ENCODE peak calls at places on chromosomes 11 and 22, in four cellular contexts. One of them, this sample, is unnamed.

GRCh38 chr22:19796169-19796568 is 35.6 kb downstream of the TBX1 start:
- DNase-seq in AG04450: no peak
- DNase-seq in tibial nerve: no peak
- DNase-seq in CD4-positive, alpha-beta T cell: no peak
- DNase-seq in this sample: no peak

GRCh38 chr22:17013396-17014100 is 5.5 kb upstream of the GAB4 start:
- DNase-seq in CD4-positive, alpha-beta T cell: no peak
- DNase-seq in AG04450: no peak
- DNase-seq in tibial nerve: no peak
- DNase-seq in this sample: no peak

GRCh38 chr22:39179401-39179827 is 26.9 kb upstream of the CBX7 start:
- DNase-seq in tibial nerve: no peak
- DNase-seq in AG04450: no peak
- DNase-seq in CD4-positive, alpha-beta T cell: no peak
- DNase-seq in this sample: no peak

GRCh38 chr22:40728731-40729189 is 49.5 kb downstream of the MCHR1 start:
- DNase-seq in tibial nerve: no peak
- DNase-seq in CD4-positive, alpha-beta T cell: peak; percentile 62
- DNase-seq in AG04450: no peak
- DNase-seq in this sample: no peak

GRCh38 chr11:3120071-3120792 is 44.9 kb downstream of the OSBPL5 start:
- DNase-seq in tibial nerve: no peak
- DNase-seq in AG04450: no peak
- DNase-seq in CD4-positive, alpha-beta T cell: no peak
- DNase-seq in this sample: no peak

GRCh38 chr11:100681064-100681502 is 6.0 kb upstream of the ARHGAP42 start:
- DNase-seq in AG04450: no peak
- DNase-seq in tibial nerve: peak; percentile 68
- DNase-seq in CD4-positive, alpha-beta T cell: no peak
- DNase-seq in this sample: peak; percentile 57

GRCh38 chr11:65911682-65912568 is 6.9 kb downstream of the C11orf68 start:
- DNase-seq in CD4-positive, alpha-beta T cell: no peak
- DNase-seq in tibial nerve: peak; percentile 44
- DNase-seq in AG04450: no peak
- DNase-seq in this sample: no peak

GRCh38 chr11:3340025-3340424 is 38.9 kb downstream of the ZNF195 start:
- DNase-seq in tibial nerve: no peak
- DNase-seq in AG04450: peak; percentile 44
- DNase-seq in CD4-positive, alpha-beta T cell: no peak
- DNase-seq in this sample: no peak

GRCh38 chr11:45560153-45560934 is 105.1 kb downstream of the CHST1 start:
- DNase-seq in AG04450: no peak
- DNase-seq in tibial nerve: no peak
- DNase-seq in CD4-positive, alpha-beta T cell: no peak
- DNase-seq in this sample: peak; percentile 35

GRCh38 chr11:34346551-34346950 is 11.3 kb downstream of the ABTB2 start:
- DNase-seq in AG04450: no peak
- DNase-seq in CD4-positive, alpha-beta T cell: no peak
- DNase-seq in tibial nerve: no peak
- DNase-seq in this sample: peak; percentile 25

GRCh38 chr11:7552666-7553065 is 38.9 kb downstream of the PPFIBP2 start:
- DNase-seq in tibial nerve: no peak
- DNase-seq in CD4-positive, alpha-beta T cell: no peak
- DNase-seq in AG04450: no peak
- DNase-seq in this sample: no peak

GRCh38 chr11:108891909-108892511 is 227.1 kb downstream of the DDX10 start:
- DNase-seq in AG04450: no peak
- DNase-seq in tibial nerve: no peak
- DNase-seq in CD4-positive, alpha-beta T cell: no peak
- DNase-seq in this sample: no peak

GRCh38 chr22:29689872-29690213 is 30.0 kb upstream of the CABP7 start:
- DNase-seq in tibial nerve: peak; percentile 50
- DNase-seq in AG04450: peak; percentile 16
- DNase-seq in CD4-positive, alpha-beta T cell: peak; percentile 16
- DNase-seq in this sample: peak; percentile 62

GRCh38 chr11:67492801-67493547 is 10.1 kb downstream of the AIP start:
- DNase-seq in CD4-positive, alpha-beta T cell: no peak
- DNase-seq in AG04450: no peak
- DNase-seq in tibial nerve: no peak
- DNase-seq in this sample: no peak

GRCh38 chr11:73838443-73839122 is 38.1 kb downstream of the COA4 start:
- DNase-seq in tibial nerve: no peak
- DNase-seq in AG04450: no peak
- DNase-seq in CD4-positive, alpha-beta T cell: no peak
- DNase-seq in this sample: no peak

GRCh38 chr11:11813288-11813962 is 28.3 kb upstream of the USP47 start:
- DNase-seq in CD4-positive, alpha-beta T cell: no peak
- DNase-seq in AG04450: peak; percentile 81
- DNase-seq in tibial nerve: peak; percentile 33
- DNase-seq in this sample: peak; percentile 57

GRCh38 chr11:67262731-67263675 is 3.3 kb upstream of the GRK2 start:
- DNase-seq in tibial nerve: peak; percentile 81
- DNase-seq in CD4-positive, alpha-beta T cell: peak; percentile 66
- DNase-seq in AG04450: no peak
- DNase-seq in this sample: peak; percentile 74

GRCh38 chr11:117597083-117597482 is 199.9 kb downstream of the DSCAML1 start:
- DNase-seq in AG04450: no peak
- DNase-seq in CD4-positive, alpha-beta T cell: peak; percentile 10
- DNase-seq in tibial nerve: no peak
- DNase-seq in this sample: no peak

GRCh38 chr11:74540270-74540669 is 46.7 kb upstream of the LIPT2 start:
- DNase-seq in tibial nerve: no peak
- DNase-seq in AG04450: no peak
- DNase-seq in CD4-positive, alpha-beta T cell: no peak
- DNase-seq in this sample: no peak

GRCh38 chr11:125457814-125458343 is 38.2 kb downstream of the FEZ1 start:
- DNase-seq in AG04450: peak; percentile 30
- DNase-seq in tibial nerve: peak; percentile 26
- DNase-seq in CD4-positive, alpha-beta T cell: no peak
- DNase-seq in this sample: no peak

GRCh38 chr22:25027959-25028840 is 75.7 kb downstream of the KIAA1671 start:
- DNase-seq in CD4-positive, alpha-beta T cell: no peak
- DNase-seq in tibial nerve: peak; percentile 47
- DNase-seq in AG04450: no peak
- DNase-seq in this sample: no peak

GRCh38 chr22:25008666-25009065 is 56.1 kb downstream of the KIAA1671 start:
- DNase-seq in CD4-positive, alpha-beta T cell: no peak
- DNase-seq in AG04450: no peak
- DNase-seq in tibial nerve: no peak
- DNase-seq in this sample: no peak

GRCh38 chr11:59559886-59560285 is 48.5 kb downstream of the OR4D9 start:
- DNase-seq in tibial nerve: no peak
- DNase-seq in AG04450: no peak
- DNase-seq in CD4-positive, alpha-beta T cell: no peak
- DNase-seq in this sample: no peak

GRCh38 chr11:61158691-61159381 is 2.4 kb downstream of the VPS37C start:
- DNase-seq in tibial nerve: no peak
- DNase-seq in AG04450: peak; percentile 55
- DNase-seq in CD4-positive, alpha-beta T cell: no peak
- DNase-seq in this sample: no peak

GRCh38 chr11:126172596-126173038 is 38.8 kb downstream of the RPUSD4 start:
- DNase-seq in tibial nerve: peak; percentile 21
- DNase-seq in CD4-positive, alpha-beta T cell: no peak
- DNase-seq in AG04450: peak; percentile 21
- DNase-seq in this sample: no peak

GRCh38 chr22:28395920-28396447 is 283.7 kb downstream of the TTC28 start:
- DNase-seq in tibial nerve: no peak
- DNase-seq in CD4-positive, alpha-beta T cell: no peak
- DNase-seq in AG04450: no peak
- DNase-seq in this sample: no peak

GRCh38 chr22:37032535-37033460 is 13.3 kb downstream of the MPST start:
- DNase-seq in tibial nerve: peak; percentile 22
- DNase-seq in AG04450: no peak
- DNase-seq in CD4-positive, alpha-beta T cell: no peak
- DNase-seq in this sample: no peak

GRCh38 chr11:16784097-16784496 is 45.6 kb downstream of the C11orf58 start:
- DNase-seq in tibial nerve: no peak
- DNase-seq in CD4-positive, alpha-beta T cell: no peak
- DNase-seq in AG04450: no peak
- DNase-seq in this sample: no peak

GRCh38 chr22:30238661-30239420 is 7.7 kb downstream of the LIF start:
- DNase-seq in AG04450: peak; percentile 65
- DNase-seq in CD4-positive, alpha-beta T cell: no peak
- DNase-seq in tibial nerve: no peak
- DNase-seq in this sample: no peak

GRCh38 chr11:71336996-71337772 is 84.8 kb upstream of the SHANK2 start:
- DNase-seq in CD4-positive, alpha-beta T cell: no peak
- DNase-seq in tibial nerve: no peak
- DNase-seq in AG04450: no peak
- DNase-seq in this sample: no peak

GRCh38 chr11:12137938-12138731 is 27.7 kb downstream of the MICAL2 start:
- DNase-seq in tibial nerve: no peak
- DNase-seq in AG04450: peak; percentile 83
- DNase-seq in CD4-positive, alpha-beta T cell: no peak
- DNase-seq in this sample: no peak

GRCh38 chr11:27028653-27029052 is 12.0 kb upstream of the BBOX1 start:
- DNase-seq in AG04450: no peak
- DNase-seq in CD4-positive, alpha-beta T cell: no peak
- DNase-seq in tibial nerve: no peak
- DNase-seq in this sample: no peak

GRCh38 chr11:67656278-67656922 is 5.9 kb upstream of the ACY3 start:
- DNase-seq in tibial nerve: no peak
- DNase-seq in AG04450: no peak
- DNase-seq in CD4-positive, alpha-beta T cell: no peak
- DNase-seq in this sample: no peak

GRCh38 chr11:31913985-31914384 is 102.9 kb upstream of the PAX6 start:
- DNase-seq in AG04450: no peak
- DNase-seq in tibial nerve: no peak
- DNase-seq in CD4-positive, alpha-beta T cell: no peak
- DNase-seq in this sample: no peak

GRCh38 chr11:94521684-94522083 is 9.4 kb downstream of the C11orf97 start:
- DNase-seq in AG04450: no peak
- DNase-seq in CD4-positive, alpha-beta T cell: no peak
- DNase-seq in tibial nerve: no peak
- DNase-seq in this sample: no peak
- TF ChIP-seq CTCF in AG04450: peak; percentile 52
- TF ChIP-seq CTCF in CD4-positive, alpha-beta T cell: no peak
- TF ChIP-seq CTCF in tibial nerve: no peak
- TF ChIP-seq CTCF in this sample: no peak

GRCh38 chr22:22944268-22944985 is 56.8 kb downstream of the IGLL5 start:
- DNase-seq in CD4-positive, alpha-beta T cell: no peak
- DNase-seq in tibial nerve: no peak
- DNase-seq in AG04450: no peak
- DNase-seq in this sample: no peak
- H3K27ac ChIP-seq in CD4-positive, alpha-beta T cell: no peak overlapping the region
- H3K27ac ChIP-seq in tibial nerve: no peak overlapping the region
- H3K27ac ChIP-seq in AG04450: no peak overlapping the region
- H3K27ac ChIP-seq in this sample: no peak overlapping the region

GRCh38 chr11:79708319-79708928 is 267.6 kb upstream of the TENM4 start:
- DNase-seq in tibial nerve: no peak
- DNase-seq in CD4-positive, alpha-beta T cell: no peak
- DNase-seq in AG04450: peak; percentile 7
- DNase-seq in this sample: no peak
- TF ChIP-seq CTCF in tibial nerve: no peak
- TF ChIP-seq CTCF in CD4-positive, alpha-beta T cell: no peak
- TF ChIP-seq CTCF in AG04450: peak; percentile 73
- TF ChIP-seq CTCF in this sample: no peak

DNA sequence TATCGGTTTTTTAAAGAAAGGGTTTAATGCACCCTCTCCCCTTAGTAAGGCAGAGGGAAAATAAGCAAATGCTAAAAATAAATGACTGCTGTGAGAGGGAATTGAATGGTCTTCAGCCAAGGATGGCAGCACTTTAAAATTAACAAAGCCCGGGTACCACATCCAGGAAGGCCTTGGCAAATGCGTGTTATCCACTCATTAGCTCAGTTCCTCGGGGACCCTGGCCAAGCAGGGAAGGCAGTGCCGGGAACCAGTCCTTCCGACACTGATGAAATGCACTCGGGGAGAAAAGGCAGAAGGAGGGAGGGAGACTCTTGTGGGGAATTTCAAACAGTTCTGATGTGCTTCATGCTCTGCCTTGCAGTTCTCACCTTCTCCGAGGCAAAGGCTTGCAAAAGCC is 38.3 kb downstream of the CLPB start:
- DNase-seq in CD4-positive, alpha-beta T cell: no peak
- DNase-seq in AG04450: no peak
- DNase-seq in tibial nerve: no peak
- DNase-seq in this sample: no peak
- H3K27ac ChIP-seq in CD4-positive, alpha-beta T cell: no peak overlapping the region
- H3K27ac ChIP-seq in AG04450: no peak overlapping the region
- H3K27ac ChIP-seq in tibial nerve: no peak overlapping the region
- H3K27ac ChIP-seq in this sample: no peak overlapping the region

GRCh38 chr22:23565288-23565941 is 14.7 kb downstream of the IGLL1 start:
- DNase-seq in AG04450: no peak
- DNase-seq in tibial nerve: no peak
- DNase-seq in CD4-positive, alpha-beta T cell: no peak
- DNase-seq in this sample: no peak
- TF ChIP-seq CTCF in AG04450: no peak
- TF ChIP-seq CTCF in tibial nerve: no peak
- TF ChIP-seq CTCF in CD4-positive, alpha-beta T cell: no peak
- TF ChIP-seq CTCF in this sample: no peak

GRCh38 chr11:14001597-14001996 is 39.1 kb downstream of the SPON1 start:
- DNase-seq in CD4-positive, alpha-beta T cell: no peak
- DNase-seq in AG04450: no peak
- DNase-seq in tibial nerve: no peak
- DNase-seq in this sample: no peak
- H3K27ac ChIP-seq in CD4-positive, alpha-beta T cell: no peak overlapping the region
- H3K27ac ChIP-seq in AG04450: no peak overlapping the region
- H3K27ac ChIP-seq in tibial nerve: no peak overlapping the region
- H3K27ac ChIP-seq in this sample: no peak overlapping the region

This sample was measured in gastrocnemius medialis.